ENCODE peak calls at places on chromosome 10, in five cellular contexts. N is A549, C is endothelial cell of umbilical vein, Z is GM12878, V is K562. W is an unnamed sample.
A peak's percentile ranks its signal among the peaks of the same experiment; 100 is the strongest.

GRCh38 chr10:132610071-132610701 is 72.6 kb downstream of the INPP5A start:
- DNase-seq in V (no peak), N (no peak), Z (no peak), C (no peak), W (no peak)

GRCh38 chr10:75127481-75127880 is 16.0 kb downstream of the SAMD8 start:
- DNase-seq in Z (no peak), V (no peak), C (peak; percentile 82), N (no peak), W (no peak)

GRCh38 chr10:119849031-119849789 is 23.4 kb downstream of the MCMBP start:
- DNase-seq in C (no peak), Z (no peak), N (peak; percentile 34), V (no peak), W (no peak)

GRCh38 chr10:71731791-71732190 is 12.2 kb upstream of the C10orf105 start:
- DNase-seq in C (no peak), Z (no peak), N (no peak), V (no peak), W (no peak)

GRCh38 chr10:91077549-91078017 is 142.9 kb upstream of the PCGF5 start:
- DNase-seq in N (no peak), Z (no peak), V (no peak), C (peak; percentile 81), W (no peak)

GRCh38 chr10:22433875-22434274 is 88.6 kb downstream of the SPAG6 start:
- DNase-seq in Z (no peak), V (no peak), C (peak; percentile 61), N (peak; percentile 67), W (peak; percentile 60)

GRCh38 chr10:126315471-126316177 is 72.7 kb downstream of the ADAM12 start:
- DNase-seq in N (no peak), Z (no peak), V (no peak), C (no peak), W (no peak)

GRCh38 chr10:59387951-59388431 is 25.6 kb upstream of the FAM13C start:
- DNase-seq in Z (no peak), N (peak; percentile 4), C (no peak), V (no peak), W (no peak)

GRCh38 chr10:34112431-34112830 is 702.7 kb downstream of the PARD3 start:
- DNase-seq in Z (no peak), C (no peak), N (no peak), V (no peak), W (no peak)

GRCh38 chr10:50467209-50467608 is 156.5 kb downstream of the SGMS1 start:
- DNase-seq in C (no peak), N (no peak), V (no peak), Z (no peak), W (no peak)

GRCh38 chr10:69475433-69475830 is 24.2 kb downstream of the TSPAN15 start:
- DNase-seq in N (no peak), Z (no peak), C (no peak), V (no peak), W (no peak)

GRCh38 chr10:132390455-132391371 is 6.3 kb upstream of the PWWP2B start:
- DNase-seq in Z (no peak), N (no peak), C (no peak), V (no peak), W (peak; percentile 54)

GRCh38 chr10:33152146-33152545 is 182.3 kb downstream of the NRP1 start:
- DNase-seq in V (no peak), Z (no peak), C (no peak), N (no peak), W (no peak)

GRCh38 chr10:28532509-28533314 is at the start of gene WAC:
- DNase-seq in V (peak; percentile 93), Z (peak; percentile 72), C (peak; percentile 94), N (peak; percentile 93), W (peak; percentile 90)

GRCh38 chr10:132274581-132274980 is 33.2 kb downstream of the STK32C start:
- DNase-seq in N (no peak), C (no peak), Z (no peak), V (no peak), W (no peak)

GRCh38 chr10:48210391-48210790 is 64.1 kb downstream of the FRMPD2 start:
- DNase-seq in V (no peak), Z (no peak), N (no peak), C (no peak), W (no peak)

GRCh38 chr10:74949024-74949423 is 122.6 kb downstream of the KAT6B start:
- DNase-seq in C (no peak), Z (no peak), V (no peak), N (no peak), W (no peak)

GRCh38 chr10:73650537-73651331 is 5.1 kb downstream of the SYNPO2L start:
- DNase-seq in C (no peak), V (no peak), Z (peak; percentile 65), N (no peak), W (peak; percentile 74)

GRCh38 chr10:94413374-94413773 is 11.0 kb downstream of the TBC1D12 start:
- DNase-seq in N (no peak), Z (no peak), V (no peak), C (no peak), W (no peak)

GRCh38 chr10:22682237-22683192 is 31.9 kb downstream of the PIP4K2A start:
- DNase-seq in V (no peak), N (peak; percentile 53), Z (peak; percentile 52), C (no peak), W (peak; percentile 13)

GRCh38 chr10:76036410-76036940 is 605.1 kb downstream of the LRMDA start:
- DNase-seq in C (peak; percentile 57), N (peak; percentile 65), V (peak; percentile 76), Z (no peak), W (peak; percentile 72)

GRCh38 chr10:17358461-17358860 is 95.9 kb downstream of the ST8SIA6 start:
- DNase-seq in V (no peak), C (no peak), N (no peak), Z (no peak), W (no peak)

GRCh38 chr10:35194906-35195305 is 68.3 kb downstream of the CREM start:
- DNase-seq in N (peak; percentile 79), Z (no peak), C (peak; percentile 71), V (peak; percentile 64), W (peak; percentile 10)
- TF ChIP-seq MYC in N (no peak), Z (no peak), C (no peak), V (no peak), W (no peak)

GRCh38 chr10:5891009-5891408 is 966 bp downstream of the FBH1 start:
- DNase-seq in C (peak; percentile 19), Z (no peak), V (no peak), N (no peak), W (no peak)

GRCh38 chr10:5892007-5892406 is 2.0 kb downstream of the FBH1 start:
- DNase-seq in C (peak; percentile 66), Z (no peak), N (no peak), V (no peak), W (no peak)

GRCh38 chr10:5889624-5890518 is at the start of the genes ANKRD16 and FBH1:
- DNase-seq in V (peak; percentile 99), N (peak; percentile 99), C (peak; percentile 99), Z (peak; percentile 78), W (peak; percentile 96)

GRCh38 chr10:5888843-5889623 is 660 bp downstream of the ANKRD16 start:
- DNase-seq in V (no peak), N (peak; percentile 32), C (peak; percentile 52), Z (no peak), W (peak; percentile 64)

DNA sequence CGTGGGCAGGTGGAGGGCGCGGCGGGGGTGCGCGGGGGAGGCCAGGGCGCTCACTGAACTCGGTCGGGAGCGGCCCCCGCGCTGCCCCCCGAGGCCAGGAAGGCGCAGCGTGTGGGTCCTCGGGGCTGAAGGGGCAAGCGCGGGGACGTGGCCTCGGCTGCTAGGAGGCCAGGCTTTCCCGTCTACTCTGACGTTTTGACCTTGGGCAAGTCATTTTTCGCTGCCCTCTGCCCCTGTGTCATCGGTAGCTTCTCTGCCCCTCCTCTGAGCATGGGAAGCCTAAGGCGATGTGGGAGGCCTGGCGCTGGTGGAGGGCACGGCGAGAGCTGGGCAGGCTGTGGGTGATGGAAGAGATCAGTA is 456 bp downstream of the FBH1 start:
- DNase-seq in V (no peak), Z (no peak), C (peak; percentile 45), N (peak; percentile 14), W (peak; percentile 40)
- TF ChIP-seq MYC in V (no peak), Z (no peak), C (no peak), N (no peak), W (no peak)

DNA sequence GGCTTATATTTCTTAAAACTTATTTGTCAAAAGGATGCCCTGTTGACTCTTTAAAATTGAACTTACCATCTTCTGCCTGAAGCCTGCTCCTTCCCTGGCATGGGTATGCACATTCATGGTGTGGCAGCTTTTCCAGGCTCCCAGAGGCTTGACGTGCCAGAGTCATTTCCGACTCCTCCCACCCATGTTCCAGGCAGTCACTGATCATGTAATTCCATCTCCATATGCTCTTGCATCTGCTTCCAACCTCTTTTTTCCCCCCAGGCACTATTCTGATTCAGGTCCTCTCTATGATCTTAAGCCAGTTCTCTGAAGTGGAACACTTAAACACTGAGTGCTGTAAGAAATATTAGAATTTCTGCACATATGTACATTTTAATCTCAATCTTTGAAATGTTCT is 82.2 kb downstream of the CFAP58 start:
- DNase-seq in N (no peak), C (no peak), V (no peak), Z (no peak), W (no peak)
- TF ChIP-seq MYC in N (no peak), C (no peak), V (no peak), Z (no peak), W (no peak)

DNA sequence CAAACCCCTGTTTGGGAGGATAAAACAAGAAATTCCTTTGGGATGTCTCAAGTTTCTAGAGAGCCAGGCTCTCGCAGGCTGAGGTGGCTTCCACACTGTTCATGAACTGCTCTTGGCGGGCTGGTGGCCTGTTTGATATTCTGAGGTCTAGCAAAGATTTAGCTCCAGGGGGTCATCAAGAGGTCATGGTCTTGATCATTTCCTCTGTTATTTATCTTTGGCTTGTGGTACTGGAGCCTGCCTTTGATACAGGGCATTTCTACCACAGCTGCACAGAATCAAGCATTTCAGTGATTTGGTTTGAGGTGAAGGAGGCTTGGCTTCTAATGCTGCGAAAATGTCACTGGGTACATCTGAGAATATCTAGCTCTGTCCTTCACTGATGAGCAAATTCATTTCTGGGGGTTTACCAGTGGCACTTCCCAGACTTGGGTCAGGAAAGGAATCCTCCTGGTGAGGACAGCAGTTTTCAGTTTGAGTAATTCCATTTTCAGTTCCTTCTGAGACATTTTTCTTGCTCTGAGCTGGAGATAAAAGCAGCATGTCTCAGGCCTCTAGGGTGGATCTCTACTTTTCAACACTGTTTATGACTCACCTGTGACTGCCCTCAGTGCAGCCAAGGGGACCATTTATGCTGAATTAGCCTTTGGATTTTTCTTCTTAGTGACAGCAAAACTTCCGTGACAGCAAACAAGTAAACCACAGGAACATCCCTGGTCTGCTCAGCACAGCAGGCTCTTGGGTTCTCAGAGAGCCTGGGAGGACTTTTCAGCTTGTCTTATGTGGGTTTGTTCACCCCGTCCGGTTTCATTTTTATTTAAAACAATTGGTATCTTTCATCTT is 312.0 kb downstream of the RNLS start:
- DNase-seq in C (no peak), V (no peak), N (no peak), Z (peak; percentile 97), W (peak; percentile 32)
- TF ChIP-seq MYC in C (no peak), V (no peak), N (no peak), Z (no peak), W (no peak)

GRCh38 chr10:3287566-3288445 is 115.2 kb upstream of the PITRM1 start:
- DNase-seq in N (no peak), Z (no peak), V (no peak), C (no peak), W (no peak)
- TF ChIP-seq MYC in N (no peak), Z (no peak), V (no peak), C (no peak), W (no peak)

DNA sequence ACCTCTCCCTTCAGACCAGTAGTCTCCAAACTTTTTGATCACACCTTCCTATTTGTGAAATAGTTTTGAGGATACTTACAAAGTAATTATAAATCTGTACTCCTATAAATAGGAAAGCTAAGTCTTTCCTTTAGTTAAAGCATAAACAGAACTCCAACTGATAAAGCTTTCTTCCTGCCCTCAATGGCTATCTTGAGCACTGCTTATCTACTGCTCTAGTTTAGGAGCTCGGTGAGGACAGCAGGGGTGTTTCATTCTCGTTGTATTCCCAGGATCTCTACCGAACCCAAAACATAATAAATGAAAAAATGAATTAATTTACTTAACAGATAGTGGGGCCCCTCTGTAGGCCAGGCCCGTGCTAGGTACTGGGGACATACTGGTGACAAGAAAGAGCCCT is 17.7 kb downstream of the SORBS1 start:
- DNase-seq in C (no peak), V (peak; percentile 29), N (no peak), Z (no peak), W (no peak)
- TF ChIP-seq MYC in C (no peak), V (no peak), N (no peak), Z (no peak), W (no peak)